ENCODE peak calls at places on chromosomes 13 and 19, in five cellular contexts. Z is retinal pigment epithelial cell, D is mucosa of descending colon, B is adrenal gland, Y is activated B cell treated with CpG ODN at 0.5 μM for 24 hours. I is an unnamed sample.

GRCh38 chr19:53671621-53672111 is 39.9 kb downstream of the DPRX start:
- DNase-seq in Z (no peak), D (no peak), B (no peak), Y (no peak), I (no peak)

GRCh38 chr19:958967-959685 is 25.0 kb upstream of the WDR18 start:
- DNase-seq in Z (no peak), D (no peak), B (no peak), Y (no peak), I (no peak)

GRCh38 chr19:54473071-54473941 is at the start of gene CDC42EP5:
- DNase-seq in Z (no peak), D (peak), B (peak), Y (no peak), I (peak)

GRCh38 chr13:52809310-52809769 is 39.1 kb downstream of the PCDH8 start:
- DNase-seq in Z (peak), D (peak), B (peak), Y (peak), I (no peak)

GRCh38 chr13:23921451-23921888 is 24.2 kb upstream of the C1QTNF9B start:
- DNase-seq in Z (peak), D (no peak), B (no peak), Y (no peak), I (no peak)

GRCh38 chr19:55391702-55392615 is 6.2 kb downstream of the RPL28 start:
- DNase-seq in Z (no peak), D (no peak), B (no peak), Y (no peak), I (no peak)

GRCh38 chr19:16015805-16016173 is 60.5 kb upstream of the TPM4 start:
- DNase-seq in Z (no peak), D (no peak), B (no peak), Y (no peak), I (no peak)

GRCh38 chr19:49581007-49581508 is at the start of gene PRRG2:
- DNase-seq in Z (no peak), D (peak), B (no peak), Y (no peak), I (no peak)

GRCh38 chr19:8307400-8307964 is 676 bp downstream of the CD320 start:
- DNase-seq in Z (no peak), D (no peak), B (peak), Y (no peak), I (no peak)

GRCh38 chr19:55082023-55082851 is 6.6 kb downstream of the EPS8L1 start:
- DNase-seq in Z (no peak), D (peak), B (peak), Y (no peak), I (no peak)

GRCh38 chr19:58519087-58519354 is 589 bp downstream of the ZBTB45 start:
- DNase-seq in Z (peak), D (peak), B (peak), Y (peak), I (peak)

GRCh38 chr13:108733141-108733540 is 103.7 kb downstream of the MYO16 start:
- DNase-seq in Z (peak), D (no peak), B (no peak), Y (no peak), I (no peak)

GRCh38 chr13:110677731-110678545 is 28.0 kb downstream of the CARS2 start:
- DNase-seq in Z (no peak), D (no peak), B (no peak), Y (no peak), I (no peak)

GRCh38 chr19:8592231-8593009 is 15.2 kb upstream of the MYO1F start:
- DNase-seq in Z (no peak), D (peak), B (peak), Y (peak), I (peak)

GRCh38 chr19:46725036-46725820 is 8.3 kb upstream of the PRKD2 start:
- DNase-seq in Z (no peak), D (no peak), B (no peak), Y (no peak), I (no peak)

GRCh38 chr19:11269408-11269807 is 7.1 kb upstream of the DOCK6 start:
- DNase-seq in Z (no peak), D (no peak), B (no peak), Y (no peak), I (no peak)

GRCh38 chr13:33640832-33641231 is 177.1 kb upstream of the RFC3 start:
- DNase-seq in Z (no peak), D (no peak), B (no peak), Y (no peak), I (no peak)

GRCh38 chr13:46663216-46663615 is 110.2 kb downstream of the LRCH1 start:
- DNase-seq in Z (no peak), D (no peak), B (no peak), Y (no peak), I (no peak)

GRCh38 chr13:75544681-75545333 is 4.8 kb upstream of the UCHL3 start:
- DNase-seq in Z (no peak), D (no peak), B (peak), Y (no peak), I (peak)

GRCh38 chr19:29645911-29646310 is 19.4 kb upstream of the PLEKHF1 start:
- DNase-seq in Z (no peak), D (no peak), B (peak), Y (no peak), I (peak)

GRCh38 chr13:21341637-21342422 is 117.3 kb downstream of the ZDHHC20 start:
- DNase-seq in Z (no peak), D (no peak), B (no peak), Y (no peak), I (no peak)

GRCh38 chr19:46919324-46919723 is 58.5 kb downstream of the ARHGAP35 start:
- DNase-seq in Z (no peak), D (no peak), B (no peak), Y (no peak), I (no peak)

GRCh38 chr19:13154911-13155471 is 4.8 kb downstream of the IER2 start:
- DNase-seq in Z (no peak), D (peak), B (peak), Y (peak), I (no peak)

GRCh38 chr13:108227651-108228272 is 9.6 kb downstream of the ABHD13 start:
- DNase-seq in Z (no peak), D (no peak), B (peak), Y (no peak), I (no peak)

GRCh38 chr13:49214917-49215376 is 5.2 kb upstream of the MLNR start:
- DNase-seq in Z (no peak), D (peak), B (peak), Y (no peak), I (no peak)

GRCh38 chr13:34942732-34943674 is 933 bp downstream of the NBEA start:
- DNase-seq in Z (no peak), D (peak), B (peak), Y (peak), I (no peak)

GRCh38 chr13:34943675-34944634 is 1.9 kb downstream of the NBEA start:
- DNase-seq in Z (no peak), D (no peak), B (no peak), Y (no peak), I (no peak)

GRCh38 chr13:34939771-34940170 is 2.3 kb upstream of the NBEA start:
- DNase-seq in Z (no peak), D (no peak), B (no peak), Y (no peak), I (no peak)

GRCh38 chr13:34941436-34941834 is 635 bp upstream of the NBEA start:
- DNase-seq in Z (no peak), D (no peak), B (no peak), Y (no peak), I (no peak)

DNA sequence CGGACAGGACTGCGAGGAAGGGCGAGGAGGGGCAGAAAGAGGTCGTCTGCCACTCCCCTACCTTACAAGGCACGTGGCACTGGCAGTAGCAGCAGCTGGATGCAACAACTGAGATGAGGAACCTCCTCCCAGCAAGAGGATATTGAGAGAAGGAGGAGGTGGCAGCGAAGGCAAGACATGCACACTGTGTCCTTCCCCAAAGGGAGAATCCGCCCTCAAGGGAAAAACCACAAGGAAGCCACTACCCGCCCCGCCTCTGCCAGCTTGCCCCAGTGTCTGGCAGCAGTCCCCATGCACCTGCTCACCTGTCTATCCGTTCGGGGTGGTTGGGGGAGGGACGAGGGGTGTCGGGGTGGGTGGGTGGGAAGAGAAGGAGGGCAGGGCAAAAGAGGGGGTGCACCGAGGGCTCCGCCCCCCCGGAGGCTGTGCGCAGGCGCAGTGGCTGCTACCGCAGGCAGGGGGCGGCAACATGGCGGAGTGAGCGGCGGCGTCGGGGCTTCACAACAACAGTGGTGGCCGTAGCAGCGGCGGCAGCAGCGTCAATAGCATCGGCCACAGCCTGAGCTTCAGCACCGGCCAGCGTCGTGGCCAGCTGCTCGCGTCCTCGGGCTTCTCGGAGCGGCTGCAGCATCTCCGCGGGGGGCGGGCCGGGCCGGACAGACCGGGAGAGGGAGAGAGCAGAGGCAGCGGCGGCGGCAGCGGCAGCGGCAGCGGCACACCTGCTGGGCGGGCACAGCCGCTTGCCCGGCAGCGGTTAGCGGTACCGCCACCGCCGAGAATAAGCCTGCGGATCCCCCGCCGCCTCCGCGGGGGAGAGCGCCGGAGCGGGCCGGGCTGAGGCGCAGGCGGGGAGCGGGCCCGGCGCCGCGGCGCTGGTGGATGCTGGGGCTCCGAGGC is at the start of gene NBEA:
- DNase-seq in Z (peak), D (peak), B (peak), Y (peak), I (peak)
- TF ChIP-seq CTCF in Z (peak), D (no peak), B (peak), Y (no peak), I (peak)

GRCh38 chr13:93172109-93172508 is 54.5 kb upstream of the GPC6 start:
- DNase-seq in Z (no peak), D (no peak), B (no peak), Y (no peak), I (no peak)
- TF ChIP-seq CTCF in Z (peak), D (no peak), B (no peak), Y (no peak), I (peak)

GRCh38 chr19:27971071-27971470 is 1241.9 kb downstream of the UQCRFS1 start:
- DNase-seq in Z (peak), D (no peak), B (no peak), Y (no peak), I (no peak)
- TF ChIP-seq CTCF in Z (peak), D (no peak), B (no peak), Y (no peak), I (no peak)

GRCh38 chr13:84821261-84821660 is 939.0 kb upstream of the SLITRK1 start:
- DNase-seq in Z (no peak), D (no peak), B (no peak), Y (no peak), I (no peak)
- TF ChIP-seq CTCF in Z (no peak), D (no peak), B (no peak), Y (no peak), I (no peak)

DNA sequence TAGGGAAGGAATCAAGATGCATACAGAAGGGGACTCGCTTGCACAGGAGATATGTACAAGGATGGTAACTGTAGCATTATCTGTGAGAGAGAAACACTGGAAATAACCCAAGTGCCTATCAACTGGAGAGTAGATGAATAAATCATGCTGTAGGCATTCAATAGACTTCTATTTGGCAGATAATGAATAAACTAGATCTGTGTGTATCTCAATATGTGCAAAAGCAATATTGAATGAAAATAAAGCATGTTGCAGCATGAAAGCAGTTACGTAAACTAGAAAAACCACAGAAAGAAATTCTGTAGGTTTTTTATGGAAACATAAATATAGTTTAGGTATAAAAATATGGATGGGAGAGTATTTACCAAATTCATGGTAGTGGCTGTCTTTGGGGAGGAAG is 38.6 kb upstream of the RGCC start:
- DNase-seq in Z (no peak), D (no peak), B (no peak), Y (no peak), I (no peak)
- TF ChIP-seq CTCF in Z (no peak), D (no peak), B (no peak), Y (no peak), I (no peak)

GRCh38 chr13:39020853-39021462 is 16.9 kb downstream of the PROSER1 start:
- DNase-seq in Z (no peak), D (no peak), B (no peak), Y (no peak), I (no peak)

GRCh38 chr13:39023316-39023715 is 14.6 kb downstream of the PROSER1 start:
- DNase-seq in Z (no peak), D (no peak), B (no peak), Y (no peak), I (no peak)

GRCh38 chr13:39023761-39024160 is 14.1 kb downstream of the PROSER1 start:
- DNase-seq in Z (no peak), D (no peak), B (no peak), Y (no peak), I (no peak)

DNA sequence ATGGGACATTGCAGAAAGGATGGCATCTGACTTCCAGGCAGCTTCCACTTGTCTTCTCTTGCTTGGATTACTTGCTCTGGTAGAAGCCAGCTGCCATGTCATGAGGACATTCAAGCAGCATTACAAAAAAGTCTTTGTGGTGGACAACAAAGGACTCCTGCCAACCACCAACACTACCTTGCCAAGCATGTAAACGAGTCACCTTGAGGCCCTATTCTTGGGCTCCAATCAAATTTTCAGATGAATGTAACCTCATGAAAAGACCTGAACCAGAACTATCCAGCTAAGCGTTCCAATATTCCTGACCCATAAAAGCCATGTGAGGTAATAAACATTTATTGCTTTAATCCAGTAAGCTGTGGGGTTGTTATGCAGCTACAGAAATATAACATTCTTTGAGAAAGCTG is 12.5 kb downstream of the PROSER1 start:
- DNase-seq in Z (no peak), D (no peak), B (no peak), Y (no peak), I (no peak)
- TF ChIP-seq CTCF in Z (no peak), D (no peak), B (no peak), Y (no peak), I (no peak)

GRCh38 chr13:102940143-102940542 is 94.3 kb downstream of the ERCC5 start:
- DNase-seq in Z (no peak), D (no peak), B (no peak), Y (no peak), I (no peak)
- TF ChIP-seq CTCF in Z (no peak), D (no peak), B (no peak), Y (no peak), I (no peak)

I was measured in AG09319.